ENCODE peak calls at places on chromosomes 11 and 22, in seven cellular contexts. One of them, this sample, is unnamed.

GRCh38 chr22:41762980-41763779 is 37.3 kb upstream of the CCDC134 start:
- DNase-seq in NCI-H2081: peak
- DNase-seq in activated CD8-positive, alpha-beta memory T cell treated with anti-CD3 and anti-CD28 coated beads for 48 hours: no peak
- DNase-seq in kidney tubule cell: no peak
- DNase-seq in bronchial epithelial cell: peak
- DNase-seq in stimulated activated CD4-positive, alpha-beta T cell treated with anti-CD3 and anti-CD28 coated beads, Interleukin-12 subunit alpha, Interleukin-12 subunit beta, amount 100 ng/mL, for 24 hours: no peak
- DNase-seq in astrocyte of the spinal cord: no peak
- DNase-seq in this sample: no peak

GRCh38 chr11:3049430-3050243 is 7.6 kb downstream of the CARS1 start:
- DNase-seq in NCI-H2081: peak
- DNase-seq in activated CD8-positive, alpha-beta memory T cell treated with anti-CD3 and anti-CD28 coated beads for 48 hours: peak
- DNase-seq in kidney tubule cell: peak
- DNase-seq in bronchial epithelial cell: peak
- DNase-seq in stimulated activated CD4-positive, alpha-beta T cell treated with anti-CD3 and anti-CD28 coated beads, Interleukin-12 subunit alpha, Interleukin-12 subunit beta, amount 100 ng/mL, for 24 hours: peak
- DNase-seq in astrocyte of the spinal cord: peak
- DNase-seq in this sample: peak

GRCh38 chr22:26762503-26763170 is 105.2 kb downstream of the MIAT start:
- DNase-seq in NCI-H2081: no peak
- DNase-seq in activated CD8-positive, alpha-beta memory T cell treated with anti-CD3 and anti-CD28 coated beads for 48 hours: no peak
- DNase-seq in kidney tubule cell: no peak
- DNase-seq in bronchial epithelial cell: peak
- DNase-seq in stimulated activated CD4-positive, alpha-beta T cell treated with anti-CD3 and anti-CD28 coated beads, Interleukin-12 subunit alpha, Interleukin-12 subunit beta, amount 100 ng/mL, for 24 hours: no peak
- DNase-seq in astrocyte of the spinal cord: no peak
- DNase-seq in this sample: no peak

GRCh38 chr11:80702264-80702663 is 1261.4 kb upstream of the TENM4 start:
- DNase-seq in NCI-H2081: no peak
- DNase-seq in activated CD8-positive, alpha-beta memory T cell treated with anti-CD3 and anti-CD28 coated beads for 48 hours: no peak
- DNase-seq in kidney tubule cell: peak
- DNase-seq in bronchial epithelial cell: peak
- DNase-seq in stimulated activated CD4-positive, alpha-beta T cell treated with anti-CD3 and anti-CD28 coated beads, Interleukin-12 subunit alpha, Interleukin-12 subunit beta, amount 100 ng/mL, for 24 hours: no peak
- DNase-seq in astrocyte of the spinal cord: no peak
- DNase-seq in this sample: peak

GRCh38 chr11:69921429-69922014 is 102.3 kb upstream of the FGF3 start:
- DNase-seq in NCI-H2081: no peak
- DNase-seq in activated CD8-positive, alpha-beta memory T cell treated with anti-CD3 and anti-CD28 coated beads for 48 hours: no peak
- DNase-seq in kidney tubule cell: no peak
- DNase-seq in bronchial epithelial cell: no peak
- DNase-seq in stimulated activated CD4-positive, alpha-beta T cell treated with anti-CD3 and anti-CD28 coated beads, Interleukin-12 subunit alpha, Interleukin-12 subunit beta, amount 100 ng/mL, for 24 hours: no peak
- DNase-seq in astrocyte of the spinal cord: no peak
- DNase-seq in this sample: no peak

GRCh38 chr11:106281455-106282173 is 204.2 kb downstream of the AASDHPPT start:
- DNase-seq in NCI-H2081: no peak
- DNase-seq in activated CD8-positive, alpha-beta memory T cell treated with anti-CD3 and anti-CD28 coated beads for 48 hours: no peak
- DNase-seq in kidney tubule cell: peak
- DNase-seq in bronchial epithelial cell: peak
- DNase-seq in stimulated activated CD4-positive, alpha-beta T cell treated with anti-CD3 and anti-CD28 coated beads, Interleukin-12 subunit alpha, Interleukin-12 subunit beta, amount 100 ng/mL, for 24 hours: no peak
- DNase-seq in astrocyte of the spinal cord: peak
- DNase-seq in this sample: peak

GRCh38 chr11:1207451-1208360 is 15.2 kb upstream of the MUC5B start:
- DNase-seq in NCI-H2081: no peak
- DNase-seq in activated CD8-positive, alpha-beta memory T cell treated with anti-CD3 and anti-CD28 coated beads for 48 hours: no peak
- DNase-seq in kidney tubule cell: no peak
- DNase-seq in bronchial epithelial cell: no peak
- DNase-seq in stimulated activated CD4-positive, alpha-beta T cell treated with anti-CD3 and anti-CD28 coated beads, Interleukin-12 subunit alpha, Interleukin-12 subunit beta, amount 100 ng/mL, for 24 hours: no peak
- DNase-seq in astrocyte of the spinal cord: no peak
- DNase-seq in this sample: no peak

GRCh38 chr11:20159680-20160381 is 444 bp downstream of the DBX1 start:
- DNase-seq in NCI-H2081: no peak
- DNase-seq in activated CD8-positive, alpha-beta memory T cell treated with anti-CD3 and anti-CD28 coated beads for 48 hours: no peak
- DNase-seq in kidney tubule cell: no peak
- DNase-seq in bronchial epithelial cell: no peak
- DNase-seq in stimulated activated CD4-positive, alpha-beta T cell treated with anti-CD3 and anti-CD28 coated beads, Interleukin-12 subunit alpha, Interleukin-12 subunit beta, amount 100 ng/mL, for 24 hours: no peak
- DNase-seq in astrocyte of the spinal cord: no peak
- DNase-seq in this sample: no peak

GRCh38 chr11:78351193-78351592 is 66.4 kb downstream of the GAB2 start:
- DNase-seq in NCI-H2081: peak
- DNase-seq in activated CD8-positive, alpha-beta memory T cell treated with anti-CD3 and anti-CD28 coated beads for 48 hours: no peak
- DNase-seq in kidney tubule cell: no peak
- DNase-seq in bronchial epithelial cell: no peak
- DNase-seq in stimulated activated CD4-positive, alpha-beta T cell treated with anti-CD3 and anti-CD28 coated beads, Interleukin-12 subunit alpha, Interleukin-12 subunit beta, amount 100 ng/mL, for 24 hours: no peak
- DNase-seq in astrocyte of the spinal cord: no peak
- DNase-seq in this sample: no peak

GRCh38 chr22:37485714-37486223 is 415 bp downstream of the MFNG start:
- DNase-seq in NCI-H2081: no peak
- DNase-seq in activated CD8-positive, alpha-beta memory T cell treated with anti-CD3 and anti-CD28 coated beads for 48 hours: no peak
- DNase-seq in kidney tubule cell: no peak
- DNase-seq in bronchial epithelial cell: no peak
- DNase-seq in stimulated activated CD4-positive, alpha-beta T cell treated with anti-CD3 and anti-CD28 coated beads, Interleukin-12 subunit alpha, Interleukin-12 subunit beta, amount 100 ng/mL, for 24 hours: peak
- DNase-seq in astrocyte of the spinal cord: no peak
- DNase-seq in this sample: no peak

GRCh38 chr11:10485646-10486045 is 30.6 kb downstream of the AMPD3 start:
- DNase-seq in NCI-H2081: no peak
- DNase-seq in activated CD8-positive, alpha-beta memory T cell treated with anti-CD3 and anti-CD28 coated beads for 48 hours: no peak
- DNase-seq in kidney tubule cell: no peak
- DNase-seq in bronchial epithelial cell: no peak
- DNase-seq in stimulated activated CD4-positive, alpha-beta T cell treated with anti-CD3 and anti-CD28 coated beads, Interleukin-12 subunit alpha, Interleukin-12 subunit beta, amount 100 ng/mL, for 24 hours: no peak
- DNase-seq in astrocyte of the spinal cord: no peak
- DNase-seq in this sample: no peak

GRCh38 chr22:27456696-27457503 is 344.7 kb downstream of the MN1 start:
- DNase-seq in NCI-H2081: no peak
- DNase-seq in activated CD8-positive, alpha-beta memory T cell treated with anti-CD3 and anti-CD28 coated beads for 48 hours: no peak
- DNase-seq in kidney tubule cell: peak
- DNase-seq in bronchial epithelial cell: peak
- DNase-seq in stimulated activated CD4-positive, alpha-beta T cell treated with anti-CD3 and anti-CD28 coated beads, Interleukin-12 subunit alpha, Interleukin-12 subunit beta, amount 100 ng/mL, for 24 hours: no peak
- DNase-seq in astrocyte of the spinal cord: peak
- DNase-seq in this sample: peak